ENCODE peak calls at places on chromosomes 1 and 21, in five cellular contexts. K is right atrium auricular region, T is fibroblast of pulmonary artery, B is left lung, Q is AG04450. J is an unnamed sample.

GRCh38 chr21:32406405-32406804 is 6.1 kb upstream of the EVA1C start:
- DNase-seq in B (no peak), T (peak), K (no peak), Q (no peak), J (no peak)

GRCh38 chr1:88890790-88891317 is 513 bp downstream of the GTF2B start:
- DNase-seq in Q (no peak), B (no peak), K (no peak), T (peak), J (peak)

GRCh38 chr1:233217832-233218231 is 77.7 kb downstream of the PCNX2 start:
- DNase-seq in B (no peak), T (no peak), Q (no peak), K (no peak), J (no peak)

GRCh38 chr1:235741294-235741693 is 91.7 kb upstream of the GNG4 start:
- DNase-seq in B (no peak), K (no peak), Q (peak), T (peak), J (peak)

GRCh38 chr1:226121587-226122400 is 59.3 kb downstream of the H3-3A start:
- DNase-seq in T (no peak), K (no peak), Q (no peak), B (peak), J (peak)

GRCh38 chr1:208433086-208433485 is 188.9 kb upstream of the PLXNA2 start:
- DNase-seq in B (no peak), T (no peak), Q (no peak), K (no peak), J (peak)

GRCh38 chr1:155192346-155193274 is 15.1 kb downstream of the THBS3 start:
- DNase-seq in K (no peak), T (no peak), Q (no peak), B (peak), J (no peak)

GRCh38 chr1:12143631-12144155 is 23.1 kb upstream of the TNFRSF1B start:
- DNase-seq in B (peak), Q (peak), K (peak), T (peak), J (peak)

GRCh38 chr1:203278087-203278884 is 27.0 kb upstream of the BTG2 start:
- DNase-seq in Q (peak), B (peak), T (peak), K (peak), J (peak)

GRCh38 chr1:17586172-17586963 is 46.9 kb downstream of the ARHGEF10L start:
- DNase-seq in K (no peak), T (peak), B (no peak), Q (peak), J (peak)

GRCh38 chr1:74531807-74532206 is 19.4 kb upstream of the LRRC53 start:
- DNase-seq in K (no peak), T (no peak), Q (no peak), B (no peak), J (no peak)

GRCh38 chr1:91655912-91656449 is 155.3 kb downstream of the CDC7 start:
- DNase-seq in B (no peak), K (no peak), T (no peak), Q (no peak), J (no peak)

GRCh38 chr1:163897401-163898169 is 575.8 kb downstream of the NUF2 start:
- DNase-seq in T (peak), K (peak), Q (no peak), B (no peak), J (peak)

GRCh38 chr1:112507896-112508241 is 896 bp upstream of the WNT2B start:
- DNase-seq in T (no peak), B (peak), K (no peak), Q (no peak), J (no peak)

GRCh38 chr1:4931486-4931885 is 277.1 kb downstream of the AJAP1 start:
- DNase-seq in B (no peak), K (no peak), T (no peak), Q (no peak), J (peak)

GRCh38 chr1:102105931-102106550 is 109.3 kb upstream of the OLFM3 start:
- DNase-seq in T (no peak), K (no peak), Q (no peak), B (no peak), J (no peak)

GRCh38 chr21:36291509-36291908 is 28.5 kb upstream of the MORC3 start:
- DNase-seq in B (no peak), T (no peak), Q (no peak), K (no peak), J (no peak)

GRCh38 chr21:36288651-36289243 is 31.2 kb upstream of the MORC3 start:
- DNase-seq in K (no peak), T (no peak), Q (no peak), B (no peak), J (peak)
- H3K4me3 ChIP-seq in K (no peak), T (no peak), Q (peak), B (no peak), J (no peak)

DNA sequence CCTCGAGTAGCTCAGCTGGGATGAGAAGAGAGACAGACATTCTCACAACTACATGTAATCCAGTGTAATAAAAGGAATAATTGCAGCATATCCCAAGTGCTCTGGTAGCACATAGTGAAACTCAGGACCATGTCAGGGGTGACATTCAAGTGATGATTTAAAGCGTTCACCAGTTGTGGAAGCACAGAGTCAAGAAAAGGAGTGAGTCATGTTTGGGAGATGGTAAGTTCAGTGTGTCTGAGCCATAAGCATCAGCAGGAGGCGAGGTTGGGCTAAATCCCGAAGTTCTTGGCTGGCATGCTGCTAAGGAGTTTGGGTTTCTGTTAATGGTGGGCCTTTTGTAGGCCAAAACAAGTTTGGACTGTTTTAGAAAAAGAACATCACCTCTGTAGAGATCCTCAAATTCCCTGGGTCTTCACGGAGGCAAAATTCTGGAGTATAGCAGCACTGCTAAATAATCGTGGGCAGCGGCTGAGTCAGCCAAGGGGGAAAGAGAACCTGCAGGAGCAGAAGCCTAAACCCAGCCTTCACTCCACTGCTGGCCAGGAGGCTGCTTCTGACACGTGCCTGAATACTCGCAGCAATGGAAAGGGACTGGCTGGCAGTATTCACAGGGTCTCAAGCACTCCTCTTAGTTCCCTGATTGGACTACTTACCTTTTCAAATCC is 7.2 kb upstream of the NHLH1 start:
- DNase-seq in Q (no peak), T (peak), B (no peak), K (peak), J (no peak)
- TF ChIP-seq CTCF in Q (peak), T (no peak), B (no peak), K (no peak), J (no peak)

GRCh38 chr1:103106426-103107321 is 1.6 kb downstream of the COL11A1 start:
- DNase-seq in T (peak), K (no peak), B (peak), Q (no peak), J (peak)
- H3K4me3 ChIP-seq in T (peak), K (peak), B (peak), Q (peak), J (peak)

DNA sequence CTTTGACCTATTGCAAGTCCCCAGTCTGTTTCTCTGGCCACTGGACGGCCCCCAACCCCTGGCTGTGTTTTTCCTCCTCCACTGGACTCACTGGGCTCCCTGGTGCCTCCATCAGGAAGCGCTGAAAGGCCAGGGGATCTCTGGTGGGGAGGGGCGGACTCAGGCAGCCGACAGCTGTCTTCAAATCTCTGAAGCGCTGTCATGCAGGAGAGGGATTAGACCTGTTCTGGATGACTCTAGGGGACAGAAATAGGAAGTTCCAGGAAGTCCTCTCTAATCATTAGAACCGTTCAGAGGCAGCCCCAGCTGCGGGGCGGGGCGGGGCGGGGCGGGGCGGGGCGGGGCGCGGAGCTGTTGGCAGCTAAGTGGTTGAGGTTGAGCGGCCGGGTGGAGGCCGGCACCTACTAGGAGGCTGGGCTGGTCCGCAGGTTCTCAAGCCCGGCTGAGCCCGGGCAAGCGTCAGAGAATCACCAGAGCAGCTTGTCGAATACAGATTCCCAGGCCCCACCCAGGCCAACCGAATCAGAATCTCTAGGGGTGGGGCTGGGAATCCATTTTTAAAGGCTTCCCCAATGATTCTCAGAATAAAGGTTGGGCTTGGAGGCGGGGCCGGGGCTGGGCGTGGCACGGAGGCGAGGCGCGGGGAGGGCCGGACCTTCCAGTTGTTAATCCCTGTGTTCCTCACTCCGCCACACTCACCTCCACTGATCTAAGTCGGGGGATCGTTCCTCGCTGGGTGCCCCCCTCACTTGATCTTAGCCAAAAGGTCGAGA is 11.4 kb upstream of the PHLDA3 start:
- DNase-seq in Q (no peak), B (peak), K (no peak), T (no peak), J (peak)
- TF ChIP-seq CTCF in Q (peak), B (no peak), K (no peak), T (no peak), J (no peak)

GRCh38 chr1:174965006-174965971 is 34.5 kb upstream of the CACYBP start:
- DNase-seq in Q (no peak), T (no peak), K (no peak), B (no peak), J (peak)
- H3K4me3 ChIP-seq in Q (no peak), T (no peak), K (peak), B (no peak), J (peak)